ENCODE peak calls at places on chromosomes 11 and 22, in four cellular contexts. M is nephron progenitor cell, D is activated T-cell treated with anti-CD3 and anti-CD28 coated beads for 48 hours, P is H4. B is an unnamed sample.

GRCh38 chr11:70464509-70465361 is 66.4 kb downstream of the CTTN start:
- DNase-seq in M (no peak), D (no peak), P (no peak), B (no peak)

GRCh38 chr22:20243545-20244249 is 24.4 kb downstream of the RTN4R start:
- DNase-seq in M (peak), D (no peak), P (peak), B (peak)

GRCh38 chr11:38791346-38791961 is 2193.4 kb upstream of the RAG2 start:
- DNase-seq in M (peak), D (no peak), P (peak), B (no peak)

GRCh38 chr22:41204992-41205900 is at the start of gene L3MBTL2:
- DNase-seq in M (peak), D (peak), P (peak), B (peak)

GRCh38 chr11:8271106-8271886 is 7.6 kb upstream of the LMO1 start:
- DNase-seq in M (no peak), D (no peak), P (no peak), B (no peak)

GRCh38 chr22:38513063-38513462 is 7.0 kb upstream of the DDX17 start:
- DNase-seq in M (peak), D (peak), P (no peak), B (no peak)

GRCh38 chr11:10379433-10379832 is 74.6 kb downstream of the ADM start:
- DNase-seq in M (no peak), D (no peak), P (no peak), B (no peak)

GRCh38 chr22:48316876-48317250 is 1510.8 kb downstream of the BRD1 start:
- DNase-seq in M (no peak), D (no peak), P (no peak), B (no peak)

GRCh38 chr11:125173027-125173426 is 8.5 kb downstream of the PKNOX2 start:
- DNase-seq in M (no peak), D (no peak), P (no peak), B (no peak)

GRCh38 chr11:122101625-122102291 is 14.3 kb downstream of the BLID start:
- DNase-seq in M (peak), D (no peak), P (peak), B (no peak)

GRCh38 chr11:117993988-117994741 is 8.0 kb downstream of the IL10RA start:
- DNase-seq in M (no peak), D (no peak), P (no peak), B (no peak)

GRCh38 chr11:35418282-35418846 is 994 bp downstream of the SLC1A2 start:
- DNase-seq in M (peak), D (no peak), P (no peak), B (no peak)

GRCh38 chr11:95849087-95849825 is 59.0 kb downstream of the CEP57 start:
- DNase-seq in M (peak), D (no peak), P (peak), B (no peak)

GRCh38 chr11:128330203-128330602 is 257.2 kb downstream of the ETS1 start:
- DNase-seq in M (no peak), D (no peak), P (no peak), B (no peak)

GRCh38 chr11:57427692-57428082 is 766 bp upstream of the SLC43A3 start:
- DNase-seq in M (no peak), D (no peak), P (no peak), B (no peak)

GRCh38 chr11:17314232-17314547 is 37.4 kb upstream of the NCR3LG1 start:
- DNase-seq in M (no peak), D (no peak), P (peak), B (no peak)

GRCh38 chr22:40533712-40534378 is 102.7 kb downstream of the MRTFA start:
- DNase-seq in M (no peak), D (peak), P (peak), B (peak)

GRCh38 chr22:23083315-23084021 is 13.1 kb downstream of the GNAZ start:
- DNase-seq in M (no peak), D (no peak), P (no peak), B (no peak)

GRCh38 chr22:30306629-30307016 is 17.3 kb upstream of the CASTOR1 start:
- DNase-seq in M (no peak), D (no peak), P (no peak), B (no peak)

GRCh38 chr22:44357962-44358553 is 45.3 kb upstream of the SHISAL1 start:
- DNase-seq in M (no peak), D (no peak), P (no peak), B (no peak)

GRCh38 chr11:92224394-92225205 is at the start of gene FAT3:
- DNase-seq in M (peak), D (no peak), P (no peak), B (no peak)

GRCh38 chr11:33455827-33456226 is 198.6 kb downstream of the HIPK3 start:
- DNase-seq in M (no peak), D (no peak), P (no peak), B (no peak)

GRCh38 chr11:111441443-111441842 is 62.4 kb upstream of the POU2AF1 start:
- DNase-seq in M (no peak), D (no peak), P (peak), B (no peak)

GRCh38 chr22:31086703-31087330 is 5.7 kb downstream of the SMTN start:
- DNase-seq in M (no peak), D (no peak), P (no peak), B (no peak)

B was measured in effector memory CD4-positive, alpha-beta T cell.